ENCODE peak calls at places on chromosomes 12 and 14, in five cellular contexts. One of them, this sample, is unnamed.

GRCh38 chr12:56991319-56991906 is 14.9 kb downstream of the ZBTB39 start:
- DNase-seq in HCT116: no peak
- DNase-seq in GM23338: no peak
- DNase-seq in GM20000: no peak
- DNase-seq in suprapubic skin: no peak
- DNase-seq in this sample: no peak

GRCh38 chr14:74425525-74426201 is 347 bp downstream of the SYNDIG1L start:
- DNase-seq in GM23338: peak
- DNase-seq in GM20000: peak
- DNase-seq in HCT116: no peak
- DNase-seq in suprapubic skin: no peak
- DNase-seq in this sample: no peak

GRCh38 chr12:52190860-52191729 is 719 bp downstream of the KRT80 start:
- DNase-seq in GM23338: no peak
- DNase-seq in GM20000: no peak
- DNase-seq in suprapubic skin: no peak
- DNase-seq in HCT116: no peak
- DNase-seq in this sample: no peak

GRCh38 chr12:15677207-15677606 is 112.0 kb downstream of the EPS8 start:
- DNase-seq in GM23338: peak
- DNase-seq in GM20000: no peak
- DNase-seq in suprapubic skin: no peak
- DNase-seq in HCT116: no peak
- DNase-seq in this sample: no peak

GRCh38 chr14:64569108-64570045 is 19.6 kb downstream of the PPP1R36 start:
- DNase-seq in GM23338: peak
- DNase-seq in suprapubic skin: peak
- DNase-seq in HCT116: peak
- DNase-seq in GM20000: no peak
- DNase-seq in this sample: no peak

GRCh38 chr14:43625294-43625693 is 881.8 kb downstream of the FSCB start:
- DNase-seq in suprapubic skin: no peak
- DNase-seq in GM23338: no peak
- DNase-seq in HCT116: no peak
- DNase-seq in GM20000: no peak
- DNase-seq in this sample: no peak

GRCh38 chr12:127282786-127283565 is 984.0 kb upstream of the TMEM132C start:
- DNase-seq in GM23338: no peak
- DNase-seq in HCT116: no peak
- DNase-seq in suprapubic skin: no peak
- DNase-seq in GM20000: no peak
- DNase-seq in this sample: no peak

GRCh38 chr12:92140919-92141536 is 4.6 kb downstream of the BTG1 start:
- DNase-seq in HCT116: no peak
- DNase-seq in suprapubic skin: no peak
- DNase-seq in GM20000: no peak
- DNase-seq in GM23338: no peak
- DNase-seq in this sample: no peak

GRCh38 chr12:4116251-4117111 is 157.1 kb upstream of the CCND2 start:
- DNase-seq in suprapubic skin: no peak
- DNase-seq in GM20000: no peak
- DNase-seq in GM23338: peak
- DNase-seq in HCT116: no peak
- DNase-seq in this sample: no peak

GRCh38 chr14:56172571-56172971 is 54.4 kb downstream of the PELI2 start:
- DNase-seq in suprapubic skin: no peak
- DNase-seq in GM23338: no peak
- DNase-seq in HCT116: no peak
- DNase-seq in GM20000: no peak
- DNase-seq in this sample: no peak

GRCh38 chr14:23935158-23935557 is 18.4 kb upstream of the DHRS4 start:
- DNase-seq in GM20000: no peak
- DNase-seq in suprapubic skin: no peak
- DNase-seq in GM23338: no peak
- DNase-seq in HCT116: no peak
- DNase-seq in this sample: no peak

GRCh38 chr12:10400829-10401228 is 8.7 kb downstream of the KLRC4 start:
- DNase-seq in suprapubic skin: no peak
- DNase-seq in GM20000: no peak
- DNase-seq in GM23338: no peak
- DNase-seq in HCT116: no peak
- DNase-seq in this sample: no peak

GRCh38 chr12:30067156-30067555 is 283.4 kb upstream of the TMTC1 start:
- DNase-seq in GM23338: no peak
- DNase-seq in GM20000: no peak
- DNase-seq in suprapubic skin: no peak
- DNase-seq in HCT116: no peak
- DNase-seq in this sample: no peak

GRCh38 chr12:58922849-58923248 is 2.5 kb upstream of the LRIG3 start:
- DNase-seq in GM23338: no peak
- DNase-seq in GM20000: no peak
- DNase-seq in suprapubic skin: no peak
- DNase-seq in HCT116: no peak
- DNase-seq in this sample: no peak

GRCh38 chr14:61616524-61617185 is 78.7 kb upstream of the HIF1A start:
- DNase-seq in GM20000: no peak
- DNase-seq in suprapubic skin: no peak
- DNase-seq in HCT116: no peak
- DNase-seq in GM23338: no peak
- DNase-seq in this sample: no peak

GRCh38 chr14:74348735-74349463 is 628 bp downstream of the VRTN start:
- DNase-seq in GM23338: peak
- DNase-seq in suprapubic skin: no peak
- DNase-seq in GM20000: no peak
- DNase-seq in HCT116: no peak
- DNase-seq in this sample: peak

GRCh38 chr12:120466560-120467315 is 2.8 kb downstream of the SRSF9 start:
- DNase-seq in HCT116: peak
- DNase-seq in GM23338: peak
- DNase-seq in GM20000: no peak
- DNase-seq in suprapubic skin: no peak
- DNase-seq in this sample: no peak

GRCh38 chr12:61911113-61911512 is 349.1 kb upstream of the USP15 start:
- DNase-seq in suprapubic skin: no peak
- DNase-seq in GM20000: no peak
- DNase-seq in GM23338: no peak
- DNase-seq in HCT116: no peak
- DNase-seq in this sample: no peak

GRCh38 chr14:99571303-99571986 is 32.6 kb downstream of the CCDC85C start:
- DNase-seq in GM23338: no peak
- DNase-seq in GM20000: no peak
- DNase-seq in suprapubic skin: no peak
- DNase-seq in HCT116: no peak
- DNase-seq in this sample: no peak

GRCh38 chr12:95674088-95674595 is 116.4 kb downstream of the NTN4 start:
- DNase-seq in GM23338: no peak
- DNase-seq in GM20000: no peak
- DNase-seq in HCT116: no peak
- DNase-seq in suprapubic skin: no peak
- DNase-seq in this sample: no peak

GRCh38 chr14:71629765-71630502 is 302.3 kb upstream of the RGS6 start:
- DNase-seq in GM20000: no peak
- DNase-seq in HCT116: no peak
- DNase-seq in GM23338: no peak
- DNase-seq in suprapubic skin: no peak
- DNase-seq in this sample: no peak

GRCh38 chr12:2944401-2945047 is 14.7 kb upstream of the TEAD4 start:
- DNase-seq in suprapubic skin: no peak
- DNase-seq in HCT116: peak
- DNase-seq in GM23338: peak
- DNase-seq in GM20000: peak
- DNase-seq in this sample: no peak

DNA sequence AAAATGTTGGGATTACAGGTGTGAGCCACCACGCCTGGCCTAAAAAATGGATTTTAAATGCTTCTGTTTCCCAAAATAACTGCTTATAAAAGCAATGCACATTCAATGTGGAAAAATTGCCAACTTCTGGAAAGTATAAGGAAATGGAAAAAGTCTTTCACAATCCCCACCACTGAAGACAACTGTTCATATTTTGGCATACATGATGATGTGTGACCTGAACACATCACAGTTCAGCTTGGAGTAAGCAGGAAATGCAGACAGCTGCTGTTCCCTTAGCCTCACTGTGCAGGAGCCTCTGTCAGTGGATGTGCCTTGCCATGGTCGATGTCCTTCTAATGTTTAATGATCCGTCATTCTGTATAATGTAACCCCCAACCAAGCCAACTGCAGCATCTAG is 5.2 kb downstream of the MTERF2 start:
- DNase-seq in GM23338: no peak
- DNase-seq in suprapubic skin: no peak
- DNase-seq in HCT116: no peak
- DNase-seq in GM20000: no peak
- DNase-seq in this sample: no peak
- TF ChIP-seq CTCF in GM23338: no peak
- TF ChIP-seq CTCF in suprapubic skin: no peak
- TF ChIP-seq CTCF in HCT116: no peak
- TF ChIP-seq CTCF in GM20000: no peak
- TF ChIP-seq CTCF in this sample: no peak

DNA sequence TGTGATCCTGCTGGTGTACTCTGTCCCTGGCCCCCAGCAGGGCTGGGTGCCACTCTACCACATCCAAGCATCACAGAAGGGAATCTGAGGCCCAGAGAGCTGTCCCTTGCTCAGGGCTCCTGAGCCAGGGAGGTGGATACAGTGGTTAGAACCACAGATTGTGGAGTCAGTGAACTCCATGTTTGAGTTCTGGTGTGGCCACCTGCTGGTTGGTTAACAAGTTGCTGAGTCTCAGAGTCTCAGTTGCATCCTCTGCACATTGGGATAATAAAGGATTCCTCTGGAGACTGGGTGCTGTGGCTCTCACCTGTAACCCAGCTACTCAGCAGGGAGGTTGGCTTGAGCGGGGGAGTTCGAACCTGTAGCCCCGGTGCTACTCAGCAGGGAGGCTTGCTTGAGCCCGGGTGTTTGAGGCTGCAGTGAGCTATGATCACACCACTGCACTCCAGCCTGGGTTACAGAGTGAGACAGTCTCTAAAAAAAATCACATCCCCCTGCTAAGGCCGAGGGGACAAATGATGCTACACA is 39.4 kb downstream of the MVK start:
- DNase-seq in GM23338: peak
- DNase-seq in GM20000: no peak
- DNase-seq in suprapubic skin: no peak
- DNase-seq in HCT116: no peak
- DNase-seq in this sample: no peak
- TF ChIP-seq CTCF in GM23338: peak
- TF ChIP-seq CTCF in GM20000: no peak
- TF ChIP-seq CTCF in suprapubic skin: no peak
- TF ChIP-seq CTCF in HCT116: peak
- TF ChIP-seq CTCF in this sample: peak

GRCh38 chr12:5434647-5434968 is 2.7 kb downstream of the NTF3 start:
- DNase-seq in GM20000: no peak
- DNase-seq in GM23338: no peak
- DNase-seq in HCT116: no peak
- DNase-seq in suprapubic skin: no peak
- DNase-seq in this sample: no peak

GRCh38 chr12:5433081-5433839 is 1.4 kb downstream of the NTF3 start:
- DNase-seq in HCT116: no peak
- DNase-seq in GM20000: no peak
- DNase-seq in GM23338: peak
- DNase-seq in suprapubic skin: no peak
- DNase-seq in this sample: no peak

GRCh38 chr12:5435161-5435560 is 3.3 kb downstream of the NTF3 start:
- DNase-seq in GM20000: no peak
- DNase-seq in GM23338: no peak
- DNase-seq in suprapubic skin: no peak
- DNase-seq in HCT116: no peak
- DNase-seq in this sample: no peak

GRCh38 chr12:5432011-5432400 is at the start of gene NTF3:
- DNase-seq in suprapubic skin: no peak
- DNase-seq in HCT116: no peak
- DNase-seq in GM20000: peak
- DNase-seq in GM23338: peak
- DNase-seq in this sample: no peak

DNA sequence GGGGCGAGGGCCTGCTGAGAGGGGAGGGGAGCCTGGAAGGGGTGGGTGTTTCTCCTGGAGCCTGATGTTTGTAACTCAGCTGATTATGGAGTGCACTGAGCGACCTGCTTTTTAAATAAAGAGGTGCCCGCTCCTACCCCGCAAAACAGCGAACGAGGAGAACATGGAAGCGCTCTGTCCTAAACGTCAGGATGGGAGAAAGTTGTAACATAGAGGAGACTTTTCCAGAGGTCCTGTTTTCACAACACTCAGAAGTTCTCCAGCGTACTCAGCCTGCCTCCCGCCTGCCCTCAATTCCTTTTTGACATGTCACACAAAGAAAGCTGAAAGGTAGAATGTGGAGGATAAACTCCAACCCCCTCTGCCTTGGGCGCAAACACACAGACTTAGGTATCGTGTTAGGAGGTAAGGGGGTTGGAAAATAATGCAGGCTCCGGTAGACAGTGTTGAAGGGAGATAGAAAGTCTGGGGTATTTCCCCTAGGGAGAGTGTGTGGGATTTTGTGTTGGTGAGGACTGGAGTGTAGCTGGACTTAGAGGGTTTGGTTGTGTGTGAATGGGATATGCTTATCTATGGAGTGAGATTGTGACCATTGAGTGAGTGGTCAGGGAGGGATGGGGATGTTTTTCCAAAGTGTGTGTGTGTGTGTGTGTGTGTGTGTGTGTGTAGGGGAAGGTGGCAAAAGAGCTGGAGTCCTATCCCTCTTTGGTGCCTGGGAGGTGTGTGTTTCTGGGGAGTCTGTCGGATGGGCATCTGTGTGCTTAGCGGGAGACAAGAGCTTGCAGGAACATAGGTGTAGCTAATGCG is 2.1 kb downstream of the NTF3 start:
- DNase-seq in HCT116: no peak
- DNase-seq in suprapubic skin: no peak
- DNase-seq in GM20000: no peak
- DNase-seq in GM23338: no peak
- DNase-seq in this sample: no peak
- TF ChIP-seq CTCF in HCT116: no peak
- TF ChIP-seq CTCF in suprapubic skin: no peak
- TF ChIP-seq CTCF in GM20000: no peak
- TF ChIP-seq CTCF in GM23338: no peak
- TF ChIP-seq CTCF in this sample: no peak

GRCh38 chr12:23057571-23057970 is 432.6 kb downstream of the ETNK1 start:
- DNase-seq in GM20000: no peak
- DNase-seq in suprapubic skin: no peak
- DNase-seq in GM23338: no peak
- DNase-seq in HCT116: no peak
- DNase-seq in this sample: no peak
- TF ChIP-seq CTCF in GM20000: no peak
- TF ChIP-seq CTCF in suprapubic skin: no peak
- TF ChIP-seq CTCF in GM23338: no peak
- TF ChIP-seq CTCF in HCT116: no peak
- TF ChIP-seq CTCF in this sample: no peak

GRCh38 chr12:47777151-47777550 is 4.1 kb downstream of the SLC48A1 start:
- DNase-seq in suprapubic skin: no peak
- DNase-seq in GM20000: no peak
- DNase-seq in HCT116: no peak
- DNase-seq in GM23338: no peak
- DNase-seq in this sample: no peak
- TF ChIP-seq CTCF in suprapubic skin: no peak
- TF ChIP-seq CTCF in GM20000: no peak
- TF ChIP-seq CTCF in HCT116: no peak
- TF ChIP-seq CTCF in GM23338: no peak
- TF ChIP-seq CTCF in this sample: no peak

GRCh38 chr14:90900712-90901111 is 84.5 kb upstream of the TTC7B start:
- DNase-seq in GM23338: no peak
- DNase-seq in HCT116: no peak
- DNase-seq in suprapubic skin: no peak
- DNase-seq in GM20000: no peak
- DNase-seq in this sample: no peak
- TF ChIP-seq CTCF in GM23338: peak
- TF ChIP-seq CTCF in HCT116: peak
- TF ChIP-seq CTCF in suprapubic skin: no peak
- TF ChIP-seq CTCF in GM20000: no peak
- TF ChIP-seq CTCF in this sample: peak

This sample was measured in chondrocyte.